ENCODE peak calls at places on chromosomes 13 and 19, in nine cellular contexts. U is GM23338, P is H9, A is neural progenitor cell, Z is K562, H is HCT116, R is hepatocyte, F is PC-9, T is IMR-90. J is an unnamed sample. For H4K20me1, the result is how much of the 10 kb centered on the place peaks cover.

GRCh38 chr19:20244356-20244755 is 77.3 kb downstream of the ZNF486 start:
- DNase-seq in U (no peak), P (no peak), A (no peak), Z (no peak), H (no peak), R (no peak), F (no peak), T (no peak), J (peak)

GRCh38 chr13:27789495-27790303 is 2.6 kb upstream of the GSX1 start:
- DNase-seq in U (peak), P (peak), A (peak), Z (no peak), H (no peak), R (no peak), F (peak), T (no peak), J (no peak)

GRCh38 chr19:48501961-48502719 is 9.5 kb downstream of the LMTK3 start:
- DNase-seq in U (peak), P (peak), A (peak), Z (peak), H (peak), R (peak), F (peak), T (no peak), J (peak)

GRCh38 chr19:53874384-53874995 is 6.8 kb downstream of the MYADM start:
- DNase-seq in U (no peak), P (no peak), A (no peak), Z (no peak), H (no peak), R (no peak), F (no peak), T (no peak), J (no peak)

GRCh38 chr19:32091196-32091595 is 254.2 kb upstream of the ZNF507 start:
- DNase-seq in U (no peak), P (no peak), A (no peak), Z (no peak), H (no peak), R (no peak), F (no peak), T (no peak), J (no peak)

GRCh38 chr13:114234645-114235421 is at the start of gene CDC16:
- DNase-seq in U (peak), P (peak), A (peak), Z (peak), H (peak), R (peak), F (peak), T (peak), J (peak)

GRCh38 chr19:31838163-31838798 is 489.0 kb upstream of the TSHZ3 start:
- DNase-seq in U (no peak), P (no peak), A (peak), Z (no peak), H (no peak), R (no peak), F (no peak), T (no peak), J (no peak)

GRCh38 chr13:110478405-110479214 is 82.9 kb downstream of the RAB20 start:
- DNase-seq in U (no peak), P (no peak), A (no peak), Z (no peak), H (no peak), R (no peak), F (no peak), T (no peak), J (no peak)

GRCh38 chr13:109131698-109132257 is 502.4 kb downstream of the MYO16 start:
- DNase-seq in U (peak), P (no peak), A (no peak), Z (no peak), H (no peak), R (peak), F (no peak), T (peak), J (peak)

GRCh38 chr19:45663800-45664199 is 4.2 kb upstream of the GIPR start:
- DNase-seq in U (no peak), P (no peak), A (no peak), Z (no peak), H (no peak), R (no peak), F (no peak), T (no peak), J (no peak)

GRCh38 chr13:111944171-111944583 is 122.8 kb upstream of the SOX1 start:
- DNase-seq in U (no peak), P (peak), A (no peak), Z (no peak), H (no peak), R (no peak), F (no peak), T (no peak), J (no peak)

GRCh38 chr13:20980899-20981298 is 78.4 kb upstream of the XPO4 start:
- DNase-seq in U (no peak), P (no peak), A (no peak), Z (no peak), H (no peak), R (no peak), F (no peak), T (no peak), J (no peak)

GRCh38 chr19:18905520-18906236 is 9.7 kb upstream of the CERS1 start:
- DNase-seq in U (no peak), P (no peak), A (no peak), Z (no peak), H (no peak), R (no peak), F (no peak), T (no peak), J (no peak)

GRCh38 chr19:18904334-18905057 is 8.5 kb upstream of the CERS1 start:
- DNase-seq in U (no peak), P (no peak), A (no peak), Z (no peak), H (no peak), R (no peak), F (no peak), T (no peak), J (no peak)

GRCh38 chr19:18901503-18901890 is 5.5 kb upstream of the CERS1 start:
- DNase-seq in U (no peak), P (no peak), A (no peak), Z (no peak), H (no peak), R (no peak), F (no peak), T (no peak), J (no peak)

GRCh38 chr19:18905058-18905456 is 9.1 kb upstream of the CERS1 start:
- DNase-seq in U (no peak), P (no peak), A (no peak), Z (no peak), H (no peak), R (peak), F (no peak), T (no peak), J (no peak)

DNA sequence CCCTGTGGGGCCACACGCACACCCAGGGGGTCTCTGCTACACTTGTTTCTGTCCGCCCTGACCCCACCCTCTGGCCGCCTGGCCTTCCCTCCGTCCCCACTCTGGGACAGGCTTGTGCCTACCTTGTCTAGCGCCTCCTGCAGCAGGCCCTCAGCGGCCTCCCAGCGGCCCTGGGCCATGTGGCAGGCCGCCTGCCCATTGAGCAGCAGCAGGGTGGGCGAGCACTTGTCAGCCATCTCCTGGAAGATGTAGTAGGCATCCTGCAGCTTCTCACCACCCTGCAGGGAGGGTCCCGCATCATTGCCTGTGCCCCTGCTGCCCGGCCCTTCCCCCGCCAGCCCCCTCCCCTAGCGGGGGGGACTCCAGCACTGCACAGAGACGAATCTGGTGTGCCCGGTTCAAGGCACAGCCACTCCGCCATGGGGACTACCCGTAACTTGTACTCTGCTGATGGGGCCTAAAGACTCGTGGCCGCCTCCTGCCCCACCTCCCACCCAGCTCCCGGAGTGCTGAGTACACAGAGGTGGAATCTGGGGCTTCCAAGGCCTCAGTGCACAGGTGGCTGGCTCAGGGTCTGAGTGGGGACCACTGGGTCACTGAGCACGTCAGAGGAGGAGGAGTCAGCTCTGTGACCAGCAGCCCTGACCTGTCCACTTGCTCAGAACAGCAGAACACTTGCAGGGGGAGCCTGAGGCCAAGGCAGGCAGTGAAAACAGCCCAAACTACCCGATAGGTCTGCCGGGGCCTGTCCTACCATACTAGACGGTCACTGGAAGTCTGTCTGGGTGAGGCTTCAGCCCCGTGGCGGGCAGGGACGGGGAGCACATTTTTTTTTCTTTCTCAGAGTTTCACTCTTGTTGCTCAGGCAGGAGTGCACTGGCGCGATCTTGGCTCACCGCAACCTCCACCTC is 7.4 kb upstream of the CERS1 start:
- DNase-seq in U (peak), P (no peak), A (no peak), Z (no peak), H (no peak), R (no peak), F (no peak), T (no peak), J (no peak)
- H4K20me1 ChIP-seq in U (under half), P (under half), A (under half), Z (under half), H (under half), R (under half), F (under half), T (under half), J (under half)

GRCh38 chr13:30848332-30849027 is 57.6 kb upstream of the MEDAG start:
- DNase-seq in U (no peak), P (no peak), A (no peak), Z (no peak), H (no peak), R (no peak), F (no peak), T (no peak), J (no peak)
- H2AFZ ChIP-seq in U (no peak), P (no peak), A (no peak), Z (no peak), H (no peak), R (no peak), F (no peak), T (peak), J (no peak)

DNA sequence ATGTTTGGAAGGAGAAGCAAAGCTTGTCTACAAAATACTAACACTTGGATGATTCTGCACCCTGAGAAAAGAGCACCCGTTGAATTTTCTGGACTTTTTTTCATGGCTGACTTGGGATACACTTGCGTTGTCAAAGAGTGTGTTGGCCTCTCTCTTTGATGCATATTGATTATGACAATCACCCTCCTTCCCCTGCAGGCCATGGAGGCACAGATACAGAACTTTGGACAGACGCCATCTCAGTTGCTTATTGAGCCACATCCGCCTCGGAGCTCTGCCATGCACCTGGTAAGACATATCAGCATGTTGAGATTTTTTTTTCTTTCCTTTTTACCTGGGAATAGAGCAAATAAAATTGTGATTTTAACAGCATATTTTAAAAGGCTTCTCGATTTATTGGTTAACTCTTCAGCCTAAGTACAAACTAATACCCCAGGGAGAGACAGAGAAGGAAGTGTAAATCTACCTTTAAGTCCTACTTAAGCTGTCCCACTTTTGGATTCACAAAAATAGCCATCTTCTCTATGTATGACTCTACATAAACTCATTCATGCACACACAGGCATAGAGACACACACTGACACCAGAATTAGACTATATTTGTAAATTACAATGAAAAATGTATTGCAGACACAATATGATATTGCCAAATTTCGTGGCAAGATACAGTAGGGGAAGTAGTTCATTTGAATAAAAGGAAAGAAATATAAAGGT is 169.7 kb upstream of the MAB21L1 start:
- DNase-seq in U (no peak), P (no peak), A (no peak), Z (no peak), H (no peak), R (no peak), F (no peak), T (no peak), J (no peak)
- H4K20me1 ChIP-seq in U (under half), P (under half), A (under half), Z (under half), H (under half), R (under half), F (under half), T (under half), J (under half)

GRCh38 chr13:47337781-47338507 is 441.1 kb upstream of the HTR2A start:
- DNase-seq in U (peak), P (peak), A (peak), Z (no peak), H (no peak), R (peak), F (no peak), T (peak), J (no peak)
- H2AFZ ChIP-seq in U (peak), P (no peak), A (peak), Z (no peak), H (no peak), R (no peak), F (peak), T (peak), J (no peak)

GRCh38 chr19:38717855-38718254 is 26.4 kb downstream of the CAPN12 start:
- DNase-seq in U (no peak), P (no peak), A (no peak), Z (no peak), H (no peak), R (no peak), F (no peak), T (no peak), J (no peak)
- H4K20me1 ChIP-seq in U (under half), P (under half), A (under half), Z (under half), H (under half), R (under half), F (under half), T (under half), J (under half)

GRCh38 chr19:29578349-29578748 is 27.7 kb upstream of the POP4 start:
- DNase-seq in U (no peak), P (peak), A (no peak), Z (no peak), H (no peak), R (no peak), F (no peak), T (no peak), J (no peak)
- H2AFZ ChIP-seq in U (no peak), P (no peak), A (no peak), Z (no peak), H (no peak), R (no peak), F (no peak), T (no peak), J (no peak)

DNA sequence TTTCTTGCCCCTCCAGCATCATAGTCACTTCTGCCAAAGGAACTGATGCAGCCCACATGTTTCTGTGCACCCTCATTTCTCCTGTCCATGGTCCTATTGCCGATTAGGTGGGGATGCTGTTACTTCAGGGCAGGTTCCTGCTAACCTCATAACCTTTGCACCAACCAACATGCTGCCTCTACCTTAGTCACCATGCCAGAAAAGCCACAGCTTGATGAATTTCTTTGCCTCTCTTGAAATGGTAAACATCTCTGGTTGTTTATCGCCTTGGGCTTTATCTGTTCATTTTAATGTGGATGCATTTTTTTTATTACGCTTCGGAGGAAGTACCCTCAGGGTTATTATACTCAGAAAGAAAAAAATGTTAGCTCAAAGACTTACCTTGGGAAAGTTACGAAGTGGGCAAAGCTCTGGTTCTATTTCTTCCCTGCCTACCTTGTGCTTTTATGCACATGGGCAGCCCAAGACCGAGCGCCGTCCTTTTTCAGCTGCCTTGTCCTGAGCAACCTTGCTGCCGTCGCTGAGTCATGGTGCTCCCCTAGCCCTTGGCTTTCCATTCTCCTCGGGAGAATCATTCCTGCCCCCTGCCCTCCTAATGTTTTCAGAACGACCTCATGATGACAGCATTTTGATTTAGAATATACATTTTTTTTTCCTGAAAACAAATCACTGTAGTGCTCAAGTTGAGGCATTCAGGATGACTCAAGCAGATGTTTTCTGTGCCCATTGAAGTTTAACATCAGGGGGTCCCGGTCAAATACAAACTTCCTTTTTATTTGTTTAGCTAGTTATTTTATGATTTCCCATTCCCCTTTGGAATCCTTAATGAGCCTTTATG is 280.0 kb downstream of the SHISA2 start:
- DNase-seq in U (peak), P (no peak), A (no peak), Z (no peak), H (no peak), R (no peak), F (no peak), T (no peak), J (no peak)
- H4K20me1 ChIP-seq in U (under half), P (under half), A (under half), Z (under half), H (under half), R (under half), F (under half), T (under half), J (under half)

J was measured in MM.1S.